ENCODE peak calls at places on chromosomes 5 and 9, in four cellular contexts. B is CD14-positive monocyte, V is osteocyte, M is WTC11. Y is an unnamed sample.

GRCh38 chr5:109682383-109682782 is 7.3 kb upstream of the MAN2A1 start:
- DNase-seq in B (no peak), V (no peak), M (no peak), Y (no peak)

GRCh38 chr5:135980650-135981049 is 25.9 kb upstream of the LECT2 start:
- DNase-seq in B (no peak), V (no peak), M (no peak), Y (no peak)

GRCh38 chr5:148471379-148471778 is 87.6 kb downstream of the FBXO38 start:
- DNase-seq in B (no peak), V (no peak), M (no peak), Y (no peak)

GRCh38 chr5:95178046-95178651 is 106.7 kb downstream of the MCTP1 start:
- DNase-seq in B (no peak), V (peak), M (peak), Y (no peak)

GRCh38 chr9:135225619-135226228 is 138.3 kb downstream of the OLFM1 start:
- DNase-seq in B (no peak), V (no peak), M (no peak), Y (no peak)

GRCh38 chr5:179033004-179033580 is 9.5 kb downstream of the ZNF879 start:
- DNase-seq in B (no peak), V (no peak), M (no peak), Y (no peak)

GRCh38 chr5:151651997-151652645 is 34.6 kb downstream of the SPARC start:
- DNase-seq in B (peak), V (peak), M (peak), Y (peak)

GRCh38 chr9:110125207-110125751 is 82.7 kb downstream of the C9orf152 start:
- DNase-seq in B (no peak), V (peak), M (peak), Y (no peak)

GRCh38 chr5:126519637-126520592 is 75.1 kb downstream of the ALDH7A1 start:
- DNase-seq in B (no peak), V (peak), M (no peak), Y (no peak)

GRCh38 chr5:15560421-15560820 is 60.4 kb downstream of the FBXL7 start:
- DNase-seq in B (no peak), V (no peak), M (no peak), Y (no peak)

GRCh38 chr9:121354770-121355169 is 15.3 kb downstream of the STOM start:
- DNase-seq in B (no peak), V (no peak), M (no peak), Y (no peak)

GRCh38 chr9:34010979-34011378 is 37.7 kb downstream of the UBAP2 start:
- DNase-seq in B (no peak), V (no peak), M (no peak), Y (no peak)

GRCh38 chr9:117795271-117795670 is 91.1 kb downstream of the TLR4 start:
- DNase-seq in B (no peak), V (no peak), M (no peak), Y (no peak)

GRCh38 chr9:4939118-4939561 is 45.9 kb upstream of the JAK2 start:
- DNase-seq in B (no peak), V (no peak), M (no peak), Y (no peak)

GRCh38 chr9:68969538-68969937 is 44.4 kb downstream of the PRKACG start:
- DNase-seq in B (no peak), V (no peak), M (no peak), Y (no peak)

GRCh38 chr9:115400801-115401200 is 282.8 kb upstream of the TNC start:
- DNase-seq in B (no peak), V (no peak), M (no peak), Y (no peak)

GRCh38 chr5:10352404-10353240 is 873 bp upstream of the MARCHF6 start:
- DNase-seq in B (peak), V (no peak), M (no peak), Y (no peak)

GRCh38 chr5:51278458-51279049 is 104.7 kb upstream of the ISL1 start:
- DNase-seq in B (no peak), V (no peak), M (no peak), Y (no peak)

GRCh38 chr5:74167206-74167929 is 473.2 kb downstream of the ENC1 start:
- DNase-seq in B (no peak), V (no peak), M (no peak), Y (no peak)

GRCh38 chr5:71882826-71883744 is 164.0 kb downstream of the CARTPT start:
- DNase-seq in B (no peak), V (no peak), M (no peak), Y (no peak)

GRCh38 chr9:129383415-129384088 is 205.5 kb upstream of the IER5L start:
- DNase-seq in B (peak), V (no peak), M (peak), Y (peak)

GRCh38 chr9:114827658-114828360 is 22.0 kb upstream of the TNFSF15 start:
- DNase-seq in B (no peak), V (no peak), M (no peak), Y (no peak)

GRCh38 chr9:113568481-113569321 is 105.2 kb downstream of the RGS3 start:
- DNase-seq in B (no peak), V (no peak), M (no peak), Y (no peak)

GRCh38 chr9:106857811-106858470 is 5.0 kb upstream of the ZNF462 start:
- DNase-seq in B (no peak), V (no peak), M (no peak), Y (no peak)

GRCh38 chr5:82931110-82931509 is 146.1 kb downstream of the TMEM167A start:
- DNase-seq in B (no peak), V (no peak), M (no peak), Y (no peak)

GRCh38 chr5:133274597-133274935 is 222.8 kb downstream of the HSPA4 start:
- DNase-seq in B (no peak), V (no peak), M (no peak), Y (no peak)

GRCh38 chr5:112978836-112979235 is 2.2 kb downstream of the DCP2 start:
- DNase-seq in B (no peak), V (no peak), M (no peak), Y (no peak)

GRCh38 chr9:96491079-96491879 is 41.3 kb downstream of the HABP4 start:
- DNase-seq in B (no peak), V (no peak), M (no peak), Y (no peak)

DNA sequence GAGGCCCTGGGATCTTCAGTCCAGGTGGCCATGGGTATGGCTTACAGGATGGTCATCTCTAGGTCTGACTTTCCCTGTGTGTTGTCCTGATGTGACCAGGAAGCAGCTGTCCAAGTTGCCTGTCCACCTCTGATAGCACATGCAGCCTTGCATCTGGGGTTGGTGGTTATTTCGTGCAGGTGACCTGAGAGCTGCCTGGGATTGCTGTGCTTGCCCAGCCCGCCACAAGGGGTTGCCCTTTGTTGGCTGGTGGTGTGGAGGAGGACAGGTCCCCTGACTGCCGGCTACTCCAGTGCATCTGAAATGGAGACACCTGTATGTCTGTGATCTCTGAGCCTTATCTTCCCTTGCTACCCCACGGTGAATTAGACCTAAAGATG is 212.6 kb downstream of the ARHGAP26 start:
- DNase-seq in B (no peak), V (no peak), M (peak), Y (no peak)
- TF ChIP-seq CTCF in B (no peak), V (peak), M (no peak), Y (no peak)

DNA sequence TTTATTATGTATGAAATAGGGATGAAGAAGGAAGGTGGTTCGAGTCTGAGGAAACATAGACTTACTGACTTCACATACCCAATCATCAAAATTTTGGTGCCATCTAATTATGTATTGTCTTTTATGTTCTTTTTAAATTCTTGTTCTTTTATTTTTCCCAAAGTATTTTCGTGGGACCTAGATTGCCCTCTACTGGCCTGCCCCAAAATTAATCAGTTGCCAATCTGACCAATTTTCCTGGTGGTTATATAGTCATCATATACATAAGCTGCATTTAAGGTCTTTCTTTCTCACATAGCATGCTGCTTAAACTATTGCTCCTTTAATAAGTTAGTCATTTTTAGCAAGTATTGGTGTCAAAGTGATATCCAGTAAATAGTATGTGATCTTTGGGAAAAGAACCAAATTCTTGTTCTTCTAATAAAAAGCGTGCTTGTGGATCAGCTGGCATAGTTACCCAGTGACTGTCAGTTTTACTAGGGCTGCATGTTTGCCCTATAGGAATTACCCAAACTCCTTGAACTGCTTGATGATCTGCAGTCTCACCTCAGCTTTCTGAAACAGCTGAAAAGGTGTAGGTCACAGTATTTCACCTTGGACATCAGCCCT is 223.5 kb downstream of the SH3GL2 start:
- DNase-seq in B (no peak), V (no peak), M (no peak), Y (no peak)
- TF ChIP-seq CTCF in B (no peak), V (peak), M (no peak), Y (no peak)

GRCh38 chr5:140175367-140176027 is 509 bp downstream of the CYSTM1 start:
- DNase-seq in B (peak), V (peak), M (peak), Y (peak)
- TF ChIP-seq CTCF in B (peak), V (peak), M (no peak), Y (no peak)

GRCh38 chr5:170633235-170634041 is 129.6 kb downstream of the KCNIP1 start:
- DNase-seq in B (no peak), V (no peak), M (peak), Y (no peak)
- TF ChIP-seq CTCF in B (peak), V (no peak), M (peak), Y (peak)

GRCh38 chr5:79990598-79991507 is at the start of gene MTX3:
- DNase-seq in B (peak), V (peak), M (peak), Y (peak)
- TF ChIP-seq CTCF in B (no peak), V (no peak), M (no peak), Y (no peak)

GRCh38 chr9:37859043-37859442 is 44.9 kb downstream of the SLC25A51 start:
- DNase-seq in B (no peak), V (no peak), M (no peak), Y (no peak)
- TF ChIP-seq CTCF in B (no peak), V (peak), M (no peak), Y (no peak)

GRCh38 chr5:175617447-175617846 is 40.4 kb upstream of the HRH2 start:
- DNase-seq in B (no peak), V (no peak), M (peak), Y (no peak)
- TF ChIP-seq CTCF in B (peak), V (no peak), M (no peak), Y (no peak)